ENCODE peak calls at places on chromosomes 7 and 10, in ten cellular contexts. One of them, this sample, is unnamed.

GRCh38 chr7:70379210-70379609 is 752.7 kb upstream of the GALNT17 start:
- DNase-seq in CD8-positive, alpha-beta memory T cell: no peak
- DNase-seq in gastrocnemius medialis: no peak
- DNase-seq in uterus: no peak
- DNase-seq in fibroblast of lung: no peak
- DNase-seq in left ventricle myocardium inferior: no peak
- DNase-seq in lower lobe of right lung: no peak
- DNase-seq in colonic mucosa: no peak
- DNase-seq in PC-9: no peak
- DNase-seq in testis: no peak
- DNase-seq in this sample: no peak

GRCh38 chr7:92698237-92698841 is 108.1 kb upstream of the FAM133B start:
- DNase-seq in CD8-positive, alpha-beta memory T cell: no peak
- DNase-seq in gastrocnemius medialis: no peak
- DNase-seq in uterus: peak; percentile 37
- DNase-seq in fibroblast of lung: peak; percentile 87
- DNase-seq in left ventricle myocardium inferior: peak; percentile 33
- DNase-seq in lower lobe of right lung: no peak
- DNase-seq in colonic mucosa: peak; percentile 56
- DNase-seq in PC-9: no peak
- DNase-seq in testis: peak; percentile 28
- DNase-seq in this sample: peak; percentile 30

GRCh38 chr7:44967571-44968446 is 11.0 kb downstream of the MYO1G start:
- DNase-seq in CD8-positive, alpha-beta memory T cell: no peak
- DNase-seq in gastrocnemius medialis: no peak
- DNase-seq in uterus: no peak
- DNase-seq in fibroblast of lung: peak; percentile 32
- DNase-seq in left ventricle myocardium inferior: no peak
- DNase-seq in lower lobe of right lung: no peak
- DNase-seq in colonic mucosa: no peak
- DNase-seq in PC-9: no peak
- DNase-seq in testis: peak; percentile 52
- DNase-seq in this sample: peak; percentile 32

GRCh38 chr7:77894574-77895091 is 96.1 kb downstream of the PHTF2 start:
- DNase-seq in CD8-positive, alpha-beta memory T cell: no peak
- DNase-seq in gastrocnemius medialis: no peak
- DNase-seq in uterus: no peak
- DNase-seq in fibroblast of lung: no peak
- DNase-seq in left ventricle myocardium inferior: no peak
- DNase-seq in lower lobe of right lung: no peak
- DNase-seq in colonic mucosa: no peak
- DNase-seq in PC-9: no peak
- DNase-seq in testis: no peak
- DNase-seq in this sample: no peak

GRCh38 chr10:70376436-70377378 is 5.7 kb downstream of the LRRC20 start:
- DNase-seq in CD8-positive, alpha-beta memory T cell: no peak
- DNase-seq in gastrocnemius medialis: no peak
- DNase-seq in uterus: no peak
- DNase-seq in fibroblast of lung: no peak
- DNase-seq in left ventricle myocardium inferior: no peak
- DNase-seq in lower lobe of right lung: no peak
- DNase-seq in colonic mucosa: no peak
- DNase-seq in PC-9: peak; percentile 75
- DNase-seq in testis: no peak
- DNase-seq in this sample: no peak

GRCh38 chr10:117933036-117933435 is 113.7 kb downstream of the RAB11FIP2 start:
- DNase-seq in CD8-positive, alpha-beta memory T cell: no peak
- DNase-seq in gastrocnemius medialis: no peak
- DNase-seq in uterus: no peak
- DNase-seq in fibroblast of lung: no peak
- DNase-seq in left ventricle myocardium inferior: no peak
- DNase-seq in lower lobe of right lung: no peak
- DNase-seq in colonic mucosa: no peak
- DNase-seq in PC-9: no peak
- DNase-seq in testis: no peak
- DNase-seq in this sample: no peak

GRCh38 chr7:30893357-30893756 is 18.3 kb upstream of the AQP1 start:
- DNase-seq in CD8-positive, alpha-beta memory T cell: no peak
- DNase-seq in gastrocnemius medialis: no peak
- DNase-seq in uterus: no peak
- DNase-seq in fibroblast of lung: peak; percentile 78
- DNase-seq in left ventricle myocardium inferior: peak; percentile 63
- DNase-seq in lower lobe of right lung: no peak
- DNase-seq in colonic mucosa: no peak
- DNase-seq in PC-9: no peak
- DNase-seq in testis: peak; percentile 42
- DNase-seq in this sample: no peak

GRCh38 chr10:16481052-16481728 is 40.5 kb downstream of the C1QL3 start:
- DNase-seq in CD8-positive, alpha-beta memory T cell: no peak
- DNase-seq in gastrocnemius medialis: no peak
- DNase-seq in uterus: no peak
- DNase-seq in fibroblast of lung: no peak
- DNase-seq in left ventricle myocardium inferior: no peak
- DNase-seq in lower lobe of right lung: no peak
- DNase-seq in colonic mucosa: no peak
- DNase-seq in PC-9: no peak
- DNase-seq in testis: no peak
- DNase-seq in this sample: no peak

GRCh38 chr10:45000138-45000763 is 472 bp upstream of the ZNF22 start:
- DNase-seq in CD8-positive, alpha-beta memory T cell: no peak
- DNase-seq in gastrocnemius medialis: peak; percentile 77
- DNase-seq in uterus: peak; percentile 91
- DNase-seq in fibroblast of lung: peak; percentile 76
- DNase-seq in left ventricle myocardium inferior: peak; percentile 89
- DNase-seq in lower lobe of right lung: no peak
- DNase-seq in colonic mucosa: peak; percentile 55
- DNase-seq in PC-9: peak; percentile 35
- DNase-seq in testis: peak; percentile 73
- DNase-seq in this sample: no peak

GRCh38 chr10:45001382-45002148 is 842 bp downstream of the ZNF22 start:
- DNase-seq in CD8-positive, alpha-beta memory T cell: peak; percentile 35
- DNase-seq in gastrocnemius medialis: peak; percentile 81
- DNase-seq in uterus: peak; percentile 63
- DNase-seq in fibroblast of lung: peak; percentile 75
- DNase-seq in left ventricle myocardium inferior: peak; percentile 78
- DNase-seq in lower lobe of right lung: peak; percentile 84
- DNase-seq in colonic mucosa: peak; percentile 72
- DNase-seq in PC-9: peak; percentile 79
- DNase-seq in testis: peak; percentile 66
- DNase-seq in this sample: peak; percentile 76

GRCh38 chr10:45003432-45004000 is 2.8 kb downstream of the ZNF22 start:
- DNase-seq in CD8-positive, alpha-beta memory T cell: no peak
- DNase-seq in gastrocnemius medialis: no peak
- DNase-seq in uterus: no peak
- DNase-seq in fibroblast of lung: no peak
- DNase-seq in left ventricle myocardium inferior: no peak
- DNase-seq in lower lobe of right lung: no peak
- DNase-seq in colonic mucosa: no peak
- DNase-seq in PC-9: no peak
- DNase-seq in testis: no peak
- DNase-seq in this sample: no peak

GRCh38 chr10:44998146-44998631 is 2.5 kb upstream of the ZNF22 start:
- DNase-seq in CD8-positive, alpha-beta memory T cell: no peak
- DNase-seq in gastrocnemius medialis: no peak
- DNase-seq in uterus: peak; percentile 78
- DNase-seq in fibroblast of lung: peak; percentile 52
- DNase-seq in left ventricle myocardium inferior: no peak
- DNase-seq in lower lobe of right lung: no peak
- DNase-seq in colonic mucosa: no peak
- DNase-seq in PC-9: no peak
- DNase-seq in testis: peak; percentile 61
- DNase-seq in this sample: no peak

DNA sequence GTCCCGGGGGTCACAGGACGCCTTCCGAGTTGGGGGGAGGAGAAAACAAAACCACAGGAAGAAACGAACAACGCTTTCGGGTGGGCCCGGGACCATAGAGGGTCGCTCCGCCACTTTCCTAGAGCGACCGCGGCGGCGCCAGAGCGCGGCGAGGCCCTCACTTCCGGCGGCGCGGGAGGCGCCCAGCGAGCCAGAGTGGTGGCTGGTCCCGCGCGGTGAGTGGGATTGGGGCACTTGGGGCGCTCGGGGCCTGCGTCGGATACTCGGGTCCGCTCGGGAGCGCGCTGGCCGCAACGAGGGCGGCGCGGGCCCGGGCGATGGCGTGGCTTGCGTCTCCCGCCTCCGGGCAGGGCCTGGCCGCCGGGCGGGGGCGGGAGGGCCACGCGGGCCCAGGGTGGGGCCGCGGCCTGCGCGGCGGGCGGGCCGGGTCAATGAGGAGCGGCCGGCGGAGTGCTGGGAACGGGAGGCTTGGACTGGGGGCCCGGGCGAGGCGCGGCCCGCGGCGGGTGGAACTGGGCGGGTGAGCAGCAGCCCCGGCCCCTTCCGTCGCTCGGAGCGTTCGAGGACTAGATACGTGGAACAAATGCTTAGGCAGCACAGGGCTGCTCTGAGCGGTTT is at the start of gene ZNF22:
- DNase-seq in CD8-positive, alpha-beta memory T cell: peak; percentile 52
- DNase-seq in gastrocnemius medialis: no peak
- DNase-seq in uterus: peak; percentile 65
- DNase-seq in fibroblast of lung: peak; percentile 81
- DNase-seq in left ventricle myocardium inferior: peak; percentile 73
- DNase-seq in lower lobe of right lung: peak; percentile 81
- DNase-seq in colonic mucosa: peak; percentile 69
- DNase-seq in PC-9: peak; percentile 35
- DNase-seq in testis: peak; percentile 75
- DNase-seq in this sample: peak; percentile 81
- H3K4me1 ChIP-seq in CD8-positive, alpha-beta memory T cell: peaks cover 28% of the 10 kb centered on the region
- H3K4me1 ChIP-seq in gastrocnemius medialis: peaks cover 32% of the 10 kb centered on the region
- H3K4me1 ChIP-seq in uterus: peaks cover 4% of the 10 kb centered on the region
- H3K4me1 ChIP-seq in fibroblast of lung: peaks cover 9% of the 10 kb centered on the region
- H3K4me1 ChIP-seq in left ventricle myocardium inferior: peaks cover 88% of the 10 kb centered on the region
- H3K4me1 ChIP-seq in lower lobe of right lung: peaks cover 56% of the 10 kb centered on the region
- H3K4me1 ChIP-seq in colonic mucosa: no peaks in the 10 kb centered on the region
- H3K4me1 ChIP-seq in PC-9: peaks cover 40% of the 10 kb centered on the region
- H3K4me1 ChIP-seq in testis: peaks cover 35% of the 10 kb centered on the region
- H3K4me1 ChIP-seq in this sample: peaks cover 11% of the 10 kb centered on the region

GRCh38 chr10:26215923-26216576 is 524 bp upstream of the GAD2 start:
- DNase-seq in CD8-positive, alpha-beta memory T cell: no peak
- DNase-seq in gastrocnemius medialis: no peak
- DNase-seq in uterus: no peak
- DNase-seq in fibroblast of lung: no peak
- DNase-seq in left ventricle myocardium inferior: no peak
- DNase-seq in lower lobe of right lung: peak; percentile 45
- DNase-seq in colonic mucosa: no peak
- DNase-seq in PC-9: no peak
- DNase-seq in testis: peak; percentile 42
- DNase-seq in this sample: no peak

GRCh38 chr10:26216949-26217395 is 398 bp downstream of the GAD2 start:
- DNase-seq in CD8-positive, alpha-beta memory T cell: no peak
- DNase-seq in gastrocnemius medialis: no peak
- DNase-seq in uterus: no peak
- DNase-seq in fibroblast of lung: no peak
- DNase-seq in left ventricle myocardium inferior: no peak
- DNase-seq in lower lobe of right lung: no peak
- DNase-seq in colonic mucosa: no peak
- DNase-seq in PC-9: no peak
- DNase-seq in testis: no peak
- DNase-seq in this sample: no peak

GRCh38 chr10:26215534-26215922 is 1.0 kb upstream of the GAD2 start:
- DNase-seq in CD8-positive, alpha-beta memory T cell: no peak
- DNase-seq in gastrocnemius medialis: no peak
- DNase-seq in uterus: no peak
- DNase-seq in fibroblast of lung: no peak
- DNase-seq in left ventricle myocardium inferior: no peak
- DNase-seq in lower lobe of right lung: no peak
- DNase-seq in colonic mucosa: no peak
- DNase-seq in PC-9: no peak
- DNase-seq in testis: no peak
- DNase-seq in this sample: no peak

GRCh38 chr10:26217396-26218105 is 977 bp downstream of the GAD2 start:
- DNase-seq in CD8-positive, alpha-beta memory T cell: no peak
- DNase-seq in gastrocnemius medialis: no peak
- DNase-seq in uterus: no peak
- DNase-seq in fibroblast of lung: no peak
- DNase-seq in left ventricle myocardium inferior: no peak
- DNase-seq in lower lobe of right lung: no peak
- DNase-seq in colonic mucosa: no peak
- DNase-seq in PC-9: no peak
- DNase-seq in testis: no peak
- DNase-seq in this sample: no peak

DNA sequence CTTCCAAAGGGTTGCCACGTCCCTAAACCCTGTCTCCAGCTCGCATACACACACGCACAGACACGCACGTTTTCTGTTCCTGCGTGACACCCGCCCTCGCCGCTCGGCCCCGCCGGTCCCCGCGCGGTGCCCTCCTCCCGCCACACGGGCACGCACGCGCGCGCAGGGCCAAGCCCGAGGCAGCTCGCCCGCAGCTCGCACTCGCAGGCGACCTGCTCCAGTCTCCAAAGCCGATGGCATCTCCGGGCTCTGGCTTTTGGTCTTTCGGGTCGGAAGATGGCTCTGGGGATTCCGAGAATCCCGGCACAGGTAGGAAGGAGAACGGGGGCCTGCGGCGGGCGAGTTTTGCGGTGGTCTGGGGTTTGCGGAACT is at the start of gene GAD2:
- DNase-seq in CD8-positive, alpha-beta memory T cell: no peak
- DNase-seq in gastrocnemius medialis: no peak
- DNase-seq in uterus: no peak
- DNase-seq in fibroblast of lung: no peak
- DNase-seq in left ventricle myocardium inferior: no peak
- DNase-seq in lower lobe of right lung: no peak
- DNase-seq in colonic mucosa: no peak
- DNase-seq in PC-9: no peak
- DNase-seq in testis: no peak
- DNase-seq in this sample: no peak
- H3K4me3 ChIP-seq in CD8-positive, alpha-beta memory T cell: no peak within 1 kb of the TSS
- H3K4me3 ChIP-seq in gastrocnemius medialis: no peak within 1 kb of the TSS
- H3K4me3 ChIP-seq in uterus: no peak within 1 kb of the TSS
- H3K4me3 ChIP-seq in fibroblast of lung: no peak within 1 kb of the TSS
- H3K4me3 ChIP-seq in left ventricle myocardium inferior: peak within 1 kb of the TSS; percentile 33
- H3K4me3 ChIP-seq in lower lobe of right lung: no peak within 1 kb of the TSS
- H3K4me3 ChIP-seq in colonic mucosa: no peak within 1 kb of the TSS
- H3K4me3 ChIP-seq in PC-9: no peak within 1 kb of the TSS
- H3K4me3 ChIP-seq in testis: peak within 1 kb of the TSS; percentile 36
- H3K4me3 ChIP-seq in this sample: no peak within 1 kb of the TSS

GRCh38 chr7:134567368-134567767 is 18.5 kb downstream of the AKR1B15 start:
- DNase-seq in CD8-positive, alpha-beta memory T cell: no peak
- DNase-seq in gastrocnemius medialis: no peak
- DNase-seq in uterus: no peak
- DNase-seq in fibroblast of lung: no peak
- DNase-seq in left ventricle myocardium inferior: no peak
- DNase-seq in lower lobe of right lung: no peak
- DNase-seq in colonic mucosa: no peak
- DNase-seq in PC-9: peak; percentile 40
- DNase-seq in testis: no peak
- DNase-seq in this sample: no peak
- H3K9me3 ChIP-seq in CD8-positive, alpha-beta memory T cell: no peaks in the 10 kb centered on the region
- H3K9me3 ChIP-seq in gastrocnemius medialis: no peaks in the 10 kb centered on the region
- H3K9me3 ChIP-seq in uterus: no peaks in the 10 kb centered on the region
- H3K9me3 ChIP-seq in fibroblast of lung: no peaks in the 10 kb centered on the region
- H3K9me3 ChIP-seq in left ventricle myocardium inferior: peaks cover 15% of the 10 kb centered on the region
- H3K9me3 ChIP-seq in lower lobe of right lung: peaks cover 6% of the 10 kb centered on the region
- H3K9me3 ChIP-seq in colonic mucosa: no peaks in the 10 kb centered on the region
- H3K9me3 ChIP-seq in PC-9: peaks cover 39% of the 10 kb centered on the region
- H3K9me3 ChIP-seq in testis: no peaks in the 10 kb centered on the region
- H3K9me3 ChIP-seq in this sample: peaks cover 8% of the 10 kb centered on the region

DNA sequence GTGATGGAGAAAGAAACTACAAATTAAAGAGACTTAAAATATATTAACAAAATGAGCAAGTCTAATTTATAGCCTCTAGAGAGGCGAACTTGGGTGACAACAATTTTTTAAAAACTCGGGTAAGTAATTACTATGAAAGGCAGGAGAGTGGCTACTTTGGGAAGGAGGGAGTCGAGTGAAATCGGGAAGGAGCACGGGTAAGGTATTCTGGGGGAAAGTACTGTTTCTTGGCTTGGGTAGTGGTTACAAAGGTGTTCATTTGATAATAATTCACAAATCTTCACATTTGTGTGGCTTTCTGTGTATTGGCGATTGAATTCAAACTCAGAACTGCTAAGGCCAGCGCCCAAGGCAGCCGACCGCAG is 32.9 kb upstream of the GRID1 start:
- DNase-seq in CD8-positive, alpha-beta memory T cell: no peak
- DNase-seq in gastrocnemius medialis: no peak
- DNase-seq in uterus: no peak
- DNase-seq in fibroblast of lung: no peak
- DNase-seq in left ventricle myocardium inferior: no peak
- DNase-seq in lower lobe of right lung: no peak
- DNase-seq in colonic mucosa: no peak
- DNase-seq in PC-9: no peak
- DNase-seq in testis: no peak
- DNase-seq in this sample: no peak
- H3K4me1 ChIP-seq in CD8-positive, alpha-beta memory T cell: peaks cover 14% of the 10 kb centered on the region
- H3K4me1 ChIP-seq in gastrocnemius medialis: peaks cover 29% of the 10 kb centered on the region
- H3K4me1 ChIP-seq in uterus: peaks cover 9% of the 10 kb centered on the region
- H3K4me1 ChIP-seq in fibroblast of lung: peaks cover 11% of the 10 kb centered on the region
- H3K4me1 ChIP-seq in left ventricle myocardium inferior: peaks cover 39% of the 10 kb centered on the region
- H3K4me1 ChIP-seq in lower lobe of right lung: peaks cover 34% of the 10 kb centered on the region
- H3K4me1 ChIP-seq in colonic mucosa: no peaks in the 10 kb centered on the region
- H3K4me1 ChIP-seq in PC-9: no peaks in the 10 kb centered on the region
- H3K4me1 ChIP-seq in testis: peaks cover 13% of the 10 kb centered on the region
- H3K4me1 ChIP-seq in this sample: peaks cover 15% of the 10 kb centered on the region

This sample was measured in mucosa of descending colon.